ENCODE peak calls at places on chromosomes 13 and 19, in five cellular contexts. M is GM12878; Q is lower lobe of right lung; K is central memory CD8-positive, alpha-beta T cell; N is dorsolateral prefrontal cortex. W is an unnamed sample.

GRCh38 chr19:5804516-5805464 is at the start of gene NRTN:
- DNase-seq in M (no peak), Q (no peak), K (no peak), N (no peak), W (peak)

GRCh38 chr19:7528192-7528519 is 5.7 kb downstream of the MCOLN1 start:
- DNase-seq in M (no peak), Q (no peak), K (no peak), N (no peak), W (no peak)

GRCh38 chr19:2788237-2788636 is 2.9 kb downstream of the THOP1 start:
- DNase-seq in M (no peak), Q (no peak), K (no peak), N (no peak), W (no peak)

GRCh38 chr19:16386619-16387240 is 62.1 kb downstream of the KLF2 start:
- DNase-seq in M (no peak), Q (no peak), K (peak), N (peak), W (peak)

GRCh38 chr13:40433577-40433976 is 232.9 kb downstream of the FOXO1 start:
- DNase-seq in M (no peak), Q (no peak), K (peak), N (no peak), W (no peak)

GRCh38 chr13:40187836-40188591 is 478.4 kb downstream of the FOXO1 start:
- DNase-seq in M (no peak), Q (no peak), K (no peak), N (no peak), W (no peak)

GRCh38 chr13:40271931-40272775 is 394.3 kb downstream of the FOXO1 start:
- DNase-seq in M (no peak), Q (peak), K (no peak), N (no peak), W (no peak)

GRCh38 chr19:55642153-55643002 is 1.1 kb upstream of the ZNF581 start:
- DNase-seq in M (no peak), Q (peak), K (no peak), N (no peak), W (no peak)

GRCh38 chr19:31408460-31409124 is 59.4 kb upstream of the TSHZ3 start:
- DNase-seq in M (no peak), Q (no peak), K (no peak), N (no peak), W (no peak)

GRCh38 chr19:19405919-19406877 is 723 bp downstream of the GATAD2A start:
- DNase-seq in M (no peak), Q (peak), K (peak), N (no peak), W (no peak)

GRCh38 chr19:45296365-45296764 is 26.3 kb downstream of the CKM start:
- DNase-seq in M (no peak), Q (no peak), K (no peak), N (no peak), W (no peak)

GRCh38 chr13:39350461-39350881 is 252.5 kb downstream of the LHFPL6 start:
- DNase-seq in M (no peak), Q (no peak), K (no peak), N (peak), W (no peak)

GRCh38 chr19:54179921-54180452 is 7.0 kb upstream of the TMC4 start:
- DNase-seq in M (no peak), Q (peak), K (no peak), N (no peak), W (no peak)

GRCh38 chr19:4811328-4812131 is 20.0 kb downstream of the TICAM1 start:
- DNase-seq in M (no peak), Q (peak), K (peak), N (peak), W (peak)

GRCh38 chr13:106522112-106522511 is 13.3 kb downstream of the EFNB2 start:
- DNase-seq in M (no peak), Q (no peak), K (no peak), N (no peak), W (no peak)

W was measured in HuH-7.5.